ENCODE peak calls at places on chromosome 9, in four cellular contexts. N, F, E and W are unnamed samples.

GRCh38 chr9:105608685-105609598 is 51.0 kb downstream of the FKTN start:
- DNase-seq in N (no peak), F (peak), E (peak), W (no peak)

GRCh38 chr9:29214702-29215248 is 1641.5 kb upstream of the C9orf72 start:
- DNase-seq in N (no peak), F (no peak), E (no peak), W (no peak)

GRCh38 chr9:127253446-127253845 is 11.1 kb upstream of the GARNL3 start:
- DNase-seq in N (no peak), F (no peak), E (no peak), W (no peak)

GRCh38 chr9:4353236-4353635 is 53.4 kb upstream of the GLIS3 start:
- DNase-seq in N (no peak), F (no peak), E (no peak), W (no peak)

GRCh38 chr9:111992523-111992922 is 95.9 kb downstream of the UGCG start:
- DNase-seq in N (no peak), F (no peak), E (peak), W (no peak)

GRCh38 chr9:37302277-37302676 is 120.2 kb upstream of the GRHPR start:
- DNase-seq in N (no peak), F (peak), E (no peak), W (no peak)

GRCh38 chr9:15349892-15350761 is 43.1 kb upstream of the TTC39B start:
- DNase-seq in N (no peak), F (peak), E (peak), W (no peak)

GRCh38 chr9:16243798-16244197 is 626.7 kb downstream of the BNC2 start:
- DNase-seq in N (no peak), F (no peak), E (no peak), W (no peak)

GRCh38 chr9:113620377-113621161 is 157.0 kb downstream of the RGS3 start:
- DNase-seq in N (no peak), F (peak), E (peak), W (peak)